ENCODE peak calls at places on chromosomes 11 and 22, in four cellular contexts. V is cardiac muscle cell, Z is fibroblast of lung, E is suprapubic skin. F is an unnamed sample. For H3K4me1, the result is how much of the 10 kb centered on the place peaks cover.

GRCh38 chr11:77142091-77142975 is 14.3 kb downstream of the MYO7A start:
- DNase-seq in V (no peak), Z (no peak), E (no peak), F (no peak)

GRCh38 chr22:42376721-42377177 is 55.5 kb downstream of the NFAM1 start:
- DNase-seq in V (peak), Z (peak), E (peak), F (no peak)

GRCh38 chr22:36406139-36406538 is 18.4 kb upstream of the MYH9 start:
- DNase-seq in V (no peak), Z (no peak), E (no peak), F (no peak)

GRCh38 chr11:118436639-118437045 is 350 bp downstream of the KMT2A start:
- DNase-seq in V (peak), Z (peak), E (peak), F (no peak)

GRCh38 chr22:31874821-31875220 is 69.5 kb upstream of the YWHAH start:
- DNase-seq in V (no peak), Z (no peak), E (no peak), F (no peak)

GRCh38 chr11:118003021-118003423 is 16.8 kb downstream of the IL10RA start:
- DNase-seq in V (no peak), Z (no peak), E (no peak), F (no peak)

GRCh38 chr11:64799256-64799924 is 3.6 kb downstream of the MAP4K2 start:
- DNase-seq in V (no peak), Z (no peak), E (no peak), F (no peak)

GRCh38 chr11:125649465-125650166 is 24.7 kb downstream of the CHEK1 start:
- DNase-seq in V (no peak), Z (no peak), E (no peak), F (no peak)

GRCh38 chr22:46100401-46101105 is 49.8 kb upstream of the PPARA start:
- DNase-seq in V (no peak), Z (no peak), E (no peak), F (no peak)

GRCh38 chr22:46064966-46065666 is 85.2 kb upstream of the PPARA start:
- DNase-seq in V (no peak), Z (peak), E (peak), F (no peak)

GRCh38 chr11:114135737-114136151 is 76.2 kb downstream of the ZBTB16 start:
- DNase-seq in V (no peak), Z (peak), E (no peak), F (peak)
- H3K4me1 ChIP-seq in V (under half), Z (under half), E (half or more), F (half or more)

GRCh38 chr11:2269601-2270321 is 627 bp downstream of the ASCL2 start:
- DNase-seq in V (peak), Z (peak), E (no peak), F (peak)
- H3K4me3 ChIP-seq in V (peak), Z (no peak), E (peak), F (no peak)

GRCh38 chr11:121464352-121464946 is 11.7 kb upstream of the SORL1-AS1 start:
- DNase-seq in V (peak), Z (peak), E (peak), F (peak)
- H3K4me1 ChIP-seq in V (under half), Z (under half), E (under half), F (under half)

GRCh38 chr11:847876-848275 is 5.2 kb downstream of the TSPAN4 start:
- DNase-seq in V (no peak), Z (no peak), E (no peak), F (no peak)

GRCh38 chr11:844693-845644 is 2.3 kb downstream of the TSPAN4 start:
- DNase-seq in V (peak), Z (peak), E (peak), F (peak)

GRCh38 chr11:846496-847098 is 3.9 kb downstream of the TSPAN4 start:
- DNase-seq in V (no peak), Z (no peak), E (no peak), F (no peak)

GRCh38 chr11:843818-844692 is 1.4 kb downstream of the TSPAN4 start:
- DNase-seq in V (peak), Z (peak), E (peak), F (peak)

GRCh38 chr11:845872-846271 is 3.2 kb downstream of the TSPAN4 start:
- DNase-seq in V (no peak), Z (no peak), E (no peak), F (no peak)
- H3K4me3 ChIP-seq in V (no peak), Z (no peak), E (peak), F (no peak)

DNA sequence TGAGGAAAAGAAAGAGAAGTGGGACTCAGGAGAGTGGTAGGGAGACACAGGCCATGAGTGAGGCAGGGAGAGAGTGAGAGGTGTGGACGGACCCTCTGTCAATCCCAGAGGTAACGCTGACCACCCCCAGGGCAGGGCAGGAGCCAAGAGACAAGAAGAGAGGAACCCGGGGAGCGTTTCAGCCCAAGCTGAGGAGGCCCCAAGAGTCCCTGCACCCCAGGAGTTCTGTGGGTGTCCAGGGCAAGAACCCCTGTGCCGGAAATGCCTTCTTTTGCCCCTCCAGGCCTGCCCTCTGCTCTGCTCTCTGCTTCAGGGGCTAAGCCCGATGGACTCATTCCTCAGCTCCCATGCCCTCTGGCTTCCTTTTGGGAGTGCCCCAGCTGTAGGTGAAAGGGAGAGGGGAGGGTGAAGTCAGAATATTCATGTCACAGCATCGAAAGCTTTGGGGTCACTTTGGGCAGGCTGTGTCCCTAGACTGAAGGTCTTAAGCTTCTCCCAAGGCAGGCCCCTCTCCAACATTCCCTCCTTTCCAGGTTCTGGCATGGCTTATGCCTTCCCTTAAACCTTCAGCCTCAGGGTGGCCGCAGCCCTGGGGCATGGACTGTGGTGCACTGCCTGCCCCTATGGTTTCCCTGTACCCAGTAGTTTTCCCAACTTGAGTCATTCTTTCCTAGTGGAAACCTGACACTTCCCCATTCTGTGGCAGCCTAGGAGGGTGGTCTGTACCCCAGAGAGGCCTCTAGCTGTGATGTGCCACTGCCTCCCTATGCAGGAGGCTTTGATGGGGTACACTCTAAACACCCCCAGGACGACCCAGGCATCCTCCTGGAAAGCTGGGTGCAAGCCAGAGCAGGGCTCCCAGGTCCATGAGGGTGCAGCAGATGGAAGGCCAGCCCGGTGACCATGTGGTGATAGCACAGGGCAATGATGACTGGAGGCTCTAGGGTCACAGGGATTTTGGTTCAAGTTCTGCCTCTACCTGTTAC is 27.1 kb downstream of the MYEOV start:
- DNase-seq in V (no peak), Z (peak), E (peak), F (no peak)
- H3K4me1 ChIP-seq in V (under half), Z (under half), E (under half), F (half or more)

DNA sequence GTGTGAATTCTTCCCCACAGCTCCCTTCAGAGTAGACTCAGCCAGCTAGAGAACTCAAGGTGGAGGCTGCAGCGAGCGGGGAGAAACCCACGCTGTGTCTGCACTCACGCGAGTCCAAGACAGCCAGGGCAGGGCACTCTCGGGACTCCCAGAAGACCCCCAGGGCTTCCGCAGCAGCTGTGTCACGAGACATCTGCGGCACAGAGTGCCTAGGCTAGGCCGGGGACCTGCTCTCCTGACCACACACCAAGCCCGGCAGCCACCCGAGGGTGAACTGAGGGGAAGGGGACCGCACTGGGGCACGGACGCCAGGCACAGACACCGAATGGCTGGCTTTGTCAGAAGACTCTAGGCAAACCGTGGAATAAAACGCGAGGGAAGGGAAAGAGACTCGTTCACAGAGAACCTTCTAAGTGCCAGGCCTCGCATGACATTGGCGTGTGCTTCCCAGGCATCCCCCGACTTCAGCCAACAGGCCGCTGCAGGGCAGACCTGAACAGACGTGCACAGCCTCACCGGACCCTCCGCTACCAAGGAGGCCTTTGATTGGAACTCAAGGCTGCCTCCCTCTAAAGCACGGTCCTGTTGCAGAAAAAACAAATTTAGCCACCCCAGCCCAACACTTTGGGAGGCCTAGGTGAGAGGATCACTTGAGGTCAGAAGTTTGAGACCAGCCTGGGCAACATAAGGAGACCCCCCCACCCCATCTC is 18.2 kb upstream of the MOB2 start:
- DNase-seq in V (no peak), Z (no peak), E (no peak), F (no peak)
- H3K4me3 ChIP-seq in V (no peak), Z (no peak), E (no peak), F (no peak)

F was measured in A673.